ENCODE peak calls at places on chromosomes 7 and 10, in five cellular contexts. S is hippocampal formation, O is OCI-LY7, I is PC-3, M is cardiac fibroblast. P is an unnamed sample.
A peak's percentile ranks its signal among the peaks of the same experiment; 100 is the strongest.

GRCh38 chr7:13542451-13542850 is 447.0 kb downstream of the ETV1 start:
- DNase-seq in O (no peak), I (no peak), S (no peak), M (no peak), P (no peak)

GRCh38 chr7:73899731-73900142 is 38.8 kb downstream of the TMEM270 start:
- DNase-seq in M (peak; percentile 57), I (peak; percentile 64), O (no peak), S (no peak), P (no peak)

GRCh38 chr10:30980951-30981616 is 50.6 kb downstream of the ZNF438 start:
- DNase-seq in S (peak; percentile 32), O (no peak), I (peak; percentile 53), M (peak; percentile 94), P (peak; percentile 88)

GRCh38 chr10:77531441-77532001 is 106.1 kb downstream of the KCNMA1 start:
- DNase-seq in S (no peak), O (no peak), M (peak; percentile 52), I (peak; percentile 99), P (peak; percentile 88)

GRCh38 chr10:128859738-128860386 is 607.2 kb upstream of the MGMT start:
- DNase-seq in M (peak; percentile 53), I (peak; percentile 32), O (peak; percentile 44), S (no peak), P (peak; percentile 2)

GRCh38 chr10:11856678-11857077 is 33.5 kb downstream of the PROSER2 start:
- DNase-seq in O (no peak), S (no peak), I (no peak), M (no peak), P (no peak)

GRCh38 chr10:4557469-4557868 is 268.5 kb upstream of the AKR1E2 start:
- DNase-seq in O (no peak), S (no peak), M (no peak), I (no peak), P (no peak)

GRCh38 chr10:86229811-86230409 is 136.7 kb downstream of the GRID1 start:
- DNase-seq in M (no peak), O (no peak), S (no peak), I (no peak), P (no peak)

GRCh38 chr7:28081016-28081415 is 99.6 kb downstream of the JAZF1 start:
- DNase-seq in I (no peak), M (peak; percentile 33), O (no peak), S (no peak), P (no peak)

GRCh38 chr7:36671432-36671829 is 52.9 kb downstream of the AOAH start:
- DNase-seq in I (no peak), O (no peak), M (no peak), S (no peak), P (no peak)

GRCh38 chr10:13816195-13816926 is 229.6 kb downstream of the PRPF18 start:
- DNase-seq in O (no peak), M (peak; percentile 73), S (peak; percentile 59), I (no peak), P (no peak)

GRCh38 chr7:41047789-41048191 is 655.1 kb downstream of the INHBA start:
- DNase-seq in S (no peak), I (peak; percentile 77), O (no peak), M (peak; percentile 59), P (no peak)

GRCh38 chr10:119250641-119251314 is 43.4 kb downstream of the GRK5 start:
- DNase-seq in I (peak; percentile 81), M (peak; percentile 88), S (no peak), O (no peak), P (no peak)